ENCODE peak calls at places on chromosomes 3 and 15, in eight cellular contexts. A is right cardiac atrium, R is aorta, S is mesendoderm, V is left lung, L is stomach, G is tibial nerve, Z is fibroblast of lung. P is an unnamed sample. For H3K27me3, the result is how much of the 10 kb centered on the place peaks cover.

GRCh38 chr3:123066896-123067688 is at the start of gene PDIA5:
- DNase-seq in A (peak), S (peak), L (peak), G (peak), Z (peak), R (peak), V (peak), P (peak)

GRCh38 chr3:141094851-141095545 is 43.9 kb downstream of the SPSB4 start:
- DNase-seq in A (peak), R (peak), Z (peak), S (no peak), V (peak), L (no peak), G (peak), P (peak)

GRCh38 chr3:98326945-98327344 is 26.7 kb upstream of the OR5K4 start:
- DNase-seq in L (no peak), S (no peak), V (no peak), G (no peak), A (no peak), Z (no peak), R (no peak), P (no peak)

GRCh38 chr3:175692256-175692655 is 833.1 kb downstream of the NAALADL2 start:
- DNase-seq in G (no peak), S (no peak), R (no peak), L (no peak), Z (no peak), V (no peak), A (no peak), P (no peak)

GRCh38 chr3:14374444-14374883 is 27.9 kb upstream of the SLC6A6 start:
- DNase-seq in A (peak), G (no peak), Z (no peak), R (peak), V (no peak), L (no peak), S (peak), P (peak)

GRCh38 chr3:134643150-134643675 is 7.6 kb downstream of the KY start:
- DNase-seq in V (no peak), L (peak), G (no peak), Z (no peak), R (no peak), A (no peak), S (no peak), P (no peak)

GRCh38 chr15:49154799-49155109 is 645 bp downstream of the COPS2 start:
- DNase-seq in L (no peak), S (no peak), A (no peak), V (no peak), Z (no peak), R (no peak), G (no peak), P (no peak)

GRCh38 chr15:63587527-63587926 is 9.7 kb upstream of the FBXL22 start:
- DNase-seq in G (no peak), A (no peak), R (no peak), V (no peak), L (no peak), S (no peak), Z (peak), P (no peak)

GRCh38 chr3:70250451-70250850 is 62.0 kb downstream of the MDFIC2 start:
- DNase-seq in S (no peak), R (no peak), V (no peak), L (no peak), G (no peak), Z (no peak), A (no peak), P (no peak)

DNA sequence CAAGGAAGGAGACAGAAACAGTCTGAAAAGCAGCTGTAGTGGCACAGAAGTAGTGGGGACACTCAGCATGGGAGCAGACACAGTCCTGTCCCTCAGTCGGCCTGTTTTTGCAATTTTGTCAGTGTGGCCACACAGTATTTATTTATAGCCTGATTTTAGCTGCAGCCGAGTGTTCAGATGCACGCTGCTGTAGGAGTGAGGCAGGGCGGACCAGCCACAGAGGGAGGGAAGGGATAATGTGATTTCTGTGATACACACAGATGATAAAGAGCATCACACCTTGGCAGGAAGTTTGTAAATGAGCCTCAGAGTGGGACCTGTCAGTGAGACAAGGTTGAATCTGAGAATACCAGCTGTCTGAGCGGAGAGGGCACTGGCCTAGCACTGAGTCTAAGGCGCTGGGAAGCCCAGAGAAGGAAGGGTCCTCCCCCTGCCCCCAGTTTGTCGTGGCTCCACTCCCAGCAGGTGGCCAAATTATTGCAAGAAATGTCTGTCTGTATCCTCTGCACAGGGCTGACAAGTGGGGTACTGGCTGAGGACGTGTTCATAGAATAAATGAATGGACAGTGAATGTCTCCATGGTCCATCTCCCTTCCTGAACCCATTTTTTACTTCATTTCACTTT is 3.8 kb downstream of the PSTPIP1 start:
- DNase-seq in G (no peak), Z (no peak), R (peak), S (no peak), V (no peak), L (no peak), A (no peak), P (no peak)
- H3K4me3 ChIP-seq in G (no peak), Z (no peak), R (no peak), S (no peak), V (no peak), L (no peak), A (no peak), P (no peak)

DNA sequence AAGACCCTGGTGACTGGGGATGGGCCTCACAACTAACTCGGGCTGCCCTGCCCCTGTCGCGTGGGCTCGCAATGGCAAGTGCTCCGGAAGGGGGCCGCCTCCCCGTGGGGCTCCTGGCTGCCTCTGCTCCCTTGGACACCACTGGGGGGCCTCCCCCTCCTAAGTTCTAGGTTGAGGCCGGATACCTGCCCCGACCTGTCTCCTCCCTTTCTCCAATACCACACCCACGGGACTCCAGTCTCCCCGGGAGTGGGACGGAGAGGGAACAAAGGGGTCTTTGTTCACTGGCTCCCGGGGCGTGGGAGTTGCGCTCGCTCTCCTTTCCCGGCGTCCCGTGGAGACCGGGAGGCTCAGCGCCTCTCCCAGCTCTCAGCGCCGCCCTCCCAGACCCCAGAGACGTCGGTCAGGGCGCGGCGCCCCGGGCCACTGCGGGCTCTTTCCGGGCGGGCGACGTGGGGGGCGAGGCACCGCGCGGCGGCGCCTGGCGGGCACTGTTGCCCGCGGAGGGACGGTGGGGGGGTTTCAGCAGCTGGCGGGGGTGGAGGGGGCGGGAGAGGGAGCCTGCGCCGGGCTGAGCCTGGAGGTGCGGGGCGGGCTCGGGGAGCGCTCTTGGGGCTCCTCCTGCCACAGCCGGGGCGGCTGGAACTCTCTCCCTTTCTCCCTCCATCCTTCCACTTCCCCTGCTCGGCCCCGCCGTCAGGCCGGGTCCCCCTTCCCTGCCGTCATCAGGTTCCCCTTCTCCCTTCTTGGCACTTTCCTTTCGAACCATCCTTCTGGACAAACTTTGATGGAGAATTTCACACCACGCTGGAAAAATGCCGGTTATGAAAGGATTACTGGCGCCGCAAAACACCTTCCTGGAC is at the start of gene KCNH8:
- DNase-seq in Z (no peak), L (peak), S (peak), V (no peak), R (peak), A (peak), G (no peak), P (no peak)
- H3K27me3 ChIP-seq in Z (under half), L (under half), S (under half), V (half or more), R (under half), A (under half), G (under half), P (under half)

GRCh38 chr3:188272481-188273372 is 118.8 kb downstream of the LPP start:
- DNase-seq in R (no peak), Z (peak), V (no peak), L (no peak), S (no peak), G (no peak), A (no peak), P (no peak)
- H3K27ac ChIP-seq in R (peak), Z (peak), V (peak), L (no peak), S (no peak), G (peak), A (peak), P (peak)

GRCh38 chr15:40080847-40081246 is 27.8 kb downstream of the BMF start:
- DNase-seq in A (no peak), G (no peak), Z (no peak), R (no peak), V (no peak), L (no peak), S (no peak), P (no peak)
- H3K4me3 ChIP-seq in A (peak), G (no peak), Z (no peak), R (no peak), V (peak), L (no peak), S (no peak), P (peak)

GRCh38 chr15:74724570-74725240 is 623 bp downstream of the CYP1A1 start:
- DNase-seq in S (no peak), A (no peak), R (no peak), V (no peak), G (no peak), L (no peak), Z (no peak), P (no peak)

GRCh38 chr15:74727727-74728126 is 2.4 kb upstream of the CYP1A1 start:
- DNase-seq in Z (no peak), S (no peak), G (no peak), L (peak), R (no peak), A (peak), V (no peak), P (no peak)

GRCh38 chr15:74725241-74725774 is at the start of gene CYP1A1:
- DNase-seq in G (no peak), Z (no peak), L (peak), R (no peak), A (peak), S (no peak), V (no peak), P (no peak)

GRCh38 chr15:74725845-74726773 is 781 bp upstream of the CYP1A1 start:
- DNase-seq in V (no peak), L (peak), R (peak), G (no peak), S (peak), A (peak), Z (no peak), P (peak)

DNA sequence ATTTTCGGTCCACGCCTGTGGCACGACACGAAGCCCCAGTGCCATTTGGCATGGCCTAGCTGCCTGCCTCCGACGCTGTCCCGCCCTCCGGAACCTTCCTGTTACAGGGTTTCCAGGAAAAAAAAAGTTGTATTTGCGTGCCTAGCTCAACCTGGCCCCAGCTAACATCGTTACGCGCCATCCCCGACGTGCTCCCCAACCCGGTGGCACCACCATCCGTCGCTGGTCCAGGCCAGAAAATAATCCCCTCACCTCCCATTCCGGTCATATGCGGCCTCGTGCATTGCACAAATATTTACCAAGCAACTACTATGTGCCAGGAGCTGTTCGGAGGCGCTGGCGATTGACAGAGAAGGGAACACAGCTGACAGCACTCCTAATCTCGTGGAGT is 1.4 kb upstream of the CYP1A1 start:
- DNase-seq in R (no peak), G (no peak), A (no peak), L (no peak), S (no peak), V (no peak), Z (no peak), P (no peak)
- H3K27me3 ChIP-seq in R (under half), G (half or more), A (under half), L (half or more), S (under half), V (under half), Z (under half), P (under half)

GRCh38 chr15:91942676-91943417 is 89.3 kb downstream of the SLCO3A1 start:
- DNase-seq in V (peak), S (no peak), A (peak), R (peak), Z (peak), L (peak), G (peak), P (peak)
- H3K27ac ChIP-seq in V (peak), S (no peak), A (peak), R (peak), Z (peak), L (peak), G (peak), P (peak)

GRCh38 chr3:143786229-143787199 is 61.8 kb downstream of the SLC9A9 start:
- DNase-seq in S (no peak), G (peak), Z (peak), A (peak), L (peak), R (peak), V (no peak), P (peak)
- H3K4me3 ChIP-seq in S (no peak), G (no peak), Z (peak), A (peak), L (peak), R (peak), V (no peak), P (no peak)

GRCh38 chr3:142961539-142961938 is 1.9 kb downstream of the PAQR9 start:
- DNase-seq in S (no peak), G (no peak), A (no peak), Z (no peak), R (no peak), L (no peak), V (no peak), P (no peak)

GRCh38 chr3:142964150-142964498 is 650 bp upstream of the PAQR9 start:
- DNase-seq in A (no peak), Z (no peak), V (no peak), L (no peak), G (no peak), R (no peak), S (peak), P (no peak)

GRCh38 chr3:142963266-142964149 is at the start of gene PAQR9:
- DNase-seq in V (no peak), Z (no peak), L (no peak), S (peak), R (no peak), G (no peak), A (peak), P (peak)

GRCh38 chr3:142962175-142962519 is 1.3 kb downstream of the PAQR9 start:
- DNase-seq in A (peak), Z (no peak), S (no peak), L (no peak), V (no peak), R (no peak), G (no peak), P (no peak)

DNA sequence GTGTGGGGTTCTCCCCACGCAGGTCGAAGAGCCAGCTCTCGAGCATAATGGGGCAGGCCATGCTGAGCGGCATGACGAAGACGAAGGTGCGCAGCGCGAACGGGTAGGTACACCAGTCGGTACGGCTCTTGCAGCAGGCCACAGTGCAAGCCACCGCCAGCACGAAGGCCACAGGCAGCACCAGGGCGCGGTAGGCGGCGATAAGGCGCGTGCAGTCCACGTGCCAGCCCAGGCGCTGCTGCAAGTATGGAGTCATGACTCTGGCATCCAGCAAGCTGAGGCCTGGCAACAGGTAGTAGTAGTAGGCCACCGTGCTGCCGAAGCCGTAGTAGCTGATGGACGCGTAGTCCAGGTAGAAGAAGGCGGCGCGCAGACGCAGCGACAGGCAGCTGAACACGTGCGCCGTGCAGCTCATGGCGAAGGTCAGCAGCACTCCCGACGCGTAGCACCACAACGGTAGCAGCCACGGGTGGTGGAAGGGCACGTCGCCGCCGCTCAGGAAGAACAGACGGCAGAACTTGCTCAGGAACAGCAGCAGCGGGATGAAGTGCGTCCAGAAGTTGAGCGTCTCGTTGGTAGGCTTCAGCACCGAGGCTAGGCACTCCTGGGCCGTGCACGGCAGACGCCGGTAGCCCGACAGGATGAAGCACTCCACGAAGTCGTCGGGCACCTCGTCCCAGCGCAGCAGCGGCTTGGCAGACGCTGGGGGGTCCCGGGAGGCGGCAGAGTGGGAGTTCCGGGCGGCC is 781 bp downstream of the PAQR9 start:
- DNase-seq in G (no peak), A (peak), V (no peak), L (no peak), R (peak), Z (no peak), S (peak), P (no peak)
- H3K27me3 ChIP-seq in G (half or more), A (under half), V (half or more), L (half or more), R (under half), Z (under half), S (under half), P (under half)

GRCh38 chr3:42608586-42608985 is 8.1 kb downstream of the NKTR start:
- DNase-seq in A (no peak), L (no peak), Z (peak), S (no peak), R (no peak), G (no peak), V (no peak), P (no peak)

GRCh38 chr3:42612147-42612680 is 11.7 kb downstream of the NKTR start:
- DNase-seq in S (no peak), G (no peak), R (no peak), L (no peak), V (no peak), A (no peak), Z (no peak), P (no peak)

GRCh38 chr3:42610978-42611377 is 10.5 kb downstream of the NKTR start:
- DNase-seq in Z (no peak), V (no peak), S (peak), G (no peak), L (no peak), A (no peak), R (no peak), P (no peak)

GRCh38 chr3:42612928-42613327 is 12.4 kb downstream of the NKTR start:
- DNase-seq in G (no peak), Z (no peak), S (no peak), R (no peak), L (no peak), V (no peak), A (no peak), P (no peak)

DNA sequence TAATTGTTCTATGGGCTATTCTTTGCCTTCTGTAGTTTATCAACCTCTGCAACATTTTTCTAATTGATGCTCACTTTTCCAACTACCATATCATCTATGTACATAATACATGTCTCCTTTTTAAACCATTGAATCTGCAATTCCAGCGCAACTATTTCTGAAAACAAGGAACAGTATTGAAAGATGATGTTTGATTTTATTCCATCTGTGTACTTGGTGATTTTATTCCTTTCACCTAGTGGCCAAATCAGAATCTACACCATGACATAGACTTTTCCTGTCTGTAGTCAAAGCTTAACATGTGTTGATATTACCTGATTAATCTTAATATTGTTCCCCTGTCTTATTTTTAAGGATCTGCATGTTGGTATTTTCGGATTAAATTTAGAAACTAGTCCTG is 13.0 kb downstream of the NKTR start:
- DNase-seq in R (no peak), L (no peak), Z (no peak), A (no peak), S (peak), G (no peak), V (no peak), P (no peak)
- H3K27ac ChIP-seq in R (no peak), L (no peak), Z (no peak), A (no peak), S (no peak), G (no peak), V (no peak), P (peak)

P was measured in psoas muscle.